ENCODE peak calls at places on chromosome 10, in five cellular contexts. M is BE2C, D is RPMI7951, N is WTC11, O is HuH-7.5. A is an unnamed sample.

GRCh38 chr10:68666280-68666760 is 54.7 kb upstream of the CCAR1 start:
- DNase-seq in M (no peak), D (peak; percentile 69), N (no peak), O (no peak), A (peak; percentile 58)

GRCh38 chr10:76743169-76743568 is 894.4 kb downstream of the KCNMA1 start:
- DNase-seq in M (no peak), D (no peak), N (no peak), O (no peak), A (no peak)

GRCh38 chr10:97332586-97333350 is 1.8 kb downstream of the FRAT2 start:
- DNase-seq in M (peak; percentile 25), D (peak; percentile 80), N (peak; percentile 34), O (no peak), A (peak; percentile 73)

GRCh38 chr10:112756118-112756512 is 193.9 kb upstream of the TCF7L2 start:
- DNase-seq in M (peak; percentile 29), D (no peak), N (no peak), O (no peak), A (no peak)

GRCh38 chr10:17200885-17201164 is 647 bp downstream of the TRDMT1 start:
- DNase-seq in M (peak; percentile 18), D (peak; percentile 66), N (no peak), O (no peak), A (no peak)

GRCh38 chr10:58384536-58384998 is 643 bp upstream of the TFAM start:
- DNase-seq in M (no peak), D (no peak), N (no peak), O (no peak), A (no peak)

GRCh38 chr10:86506499-86506898 is 15.1 kb downstream of the WAPL start:
- DNase-seq in M (no peak), D (no peak), N (no peak), O (no peak), A (no peak)

GRCh38 chr10:129525408-129525807 is 58.4 kb downstream of the MGMT start:
- DNase-seq in M (no peak), D (no peak), N (no peak), O (no peak), A (no peak)